ENCODE peak calls at places on chromosome 13, in five cellular contexts. V is mesenchymal stem cell, B is fibroblast of lung, T is heart left ventricle, P is uterus. J is an unnamed sample.

GRCh38 chr13:69856331-69856730 is 251.3 kb upstream of the ATXN8OS start:
- DNase-seq in V (no peak), B (no peak), T (no peak), P (no peak), J (no peak)

GRCh38 chr13:33402975-33403374 is 117.4 kb upstream of the STARD13 start:
- DNase-seq in V (no peak), B (no peak), T (no peak), P (no peak), J (no peak)

GRCh38 chr13:95779522-95779921 is 102.6 kb downstream of the DNAJC3 start:
- DNase-seq in V (no peak), B (no peak), T (no peak), P (no peak), J (no peak)

GRCh38 chr13:28282451-28282850 is 144.1 kb downstream of the PAN3 start:
- DNase-seq in V (no peak), B (no peak), T (no peak), P (no peak), J (no peak)

GRCh38 chr13:44759222-44759721 is 183.1 kb upstream of the TSC22D1 start:
- DNase-seq in V (peak; percentile 25), B (no peak), T (no peak), P (no peak), J (no peak)

GRCh38 chr13:39095500-39095899 is 57.2 kb downstream of the NHLRC3 start:
- DNase-seq in V (no peak), B (no peak), T (no peak), P (no peak), J (no peak)

GRCh38 chr13:80400164-80400767 is 59.3 kb upstream of the SPRY2 start:
- DNase-seq in V (no peak), B (no peak), T (no peak), P (no peak), J (no peak)

GRCh38 chr13:24626449-24626848 is 53.8 kb upstream of the ATP12A start:
- DNase-seq in V (no peak), B (no peak), T (no peak), P (no peak), J (no peak)

GRCh38 chr13:44413095-44413494 is 39.5 kb downstream of the SERP2 start:
- DNase-seq in V (no peak), B (peak; percentile 44), T (no peak), P (no peak), J (peak; percentile 31)

GRCh38 chr13:111385182-111385857 is 64.9 kb downstream of the TEX29 start:
- DNase-seq in V (no peak), B (no peak), T (peak; percentile 6), P (no peak), J (no peak)

GRCh38 chr13:76879211-76879875 is 6.9 kb downstream of the KCTD12 start:
- DNase-seq in V (peak; percentile 91), B (peak; percentile 82), T (peak; percentile 72), P (peak; percentile 64), J (peak; percentile 93)

GRCh38 chr13:42148538-42148937 is 100.1 kb downstream of the DGKH start:
- DNase-seq in V (no peak), B (no peak), T (no peak), P (no peak), J (no peak)

GRCh38 chr13:23626730-23627129 is 56.5 kb downstream of the TNFRSF19 start:
- DNase-seq in V (no peak), B (no peak), T (no peak), P (no peak), J (no peak)

DNA sequence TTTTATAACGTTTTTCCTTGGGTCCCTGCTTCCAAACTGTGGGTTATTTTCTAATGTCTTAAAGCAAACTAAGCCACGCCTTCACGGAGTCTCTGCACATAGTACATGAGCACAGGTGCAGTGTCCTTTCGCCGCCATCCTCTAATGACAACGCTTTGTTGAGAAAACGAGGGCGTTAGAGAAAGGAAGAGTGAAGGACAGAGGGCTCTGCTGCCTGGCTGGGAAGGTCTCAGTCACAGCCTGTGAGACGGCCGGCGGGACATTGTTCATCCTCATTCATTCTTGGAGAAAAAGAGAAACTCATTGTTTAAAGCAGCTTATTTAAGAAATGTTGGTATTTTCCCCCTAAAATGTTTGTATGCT is 9.5 kb downstream of the IL17D start:
- DNase-seq in V (no peak), B (no peak), T (no peak), P (no peak), J (peak; percentile 13)
- H3K4me3 ChIP-seq in V (no peak overlapping the region), B (peak overlapping the region; percentile 35), T (no peak overlapping the region), P (peak overlapping the region; percentile 2), J (peak overlapping the region; percentile 38)

GRCh38 chr13:52650731-52651130 is 1.9 kb upstream of the SUGT1 start:
- DNase-seq in V (no peak), B (no peak), T (no peak), P (no peak), J (no peak)
- H3K4me3 ChIP-seq in V (no peak overlapping the region), B (peak overlapping the region; percentile 93), T (no peak overlapping the region), P (peak overlapping the region; percentile 94), J (peak overlapping the region; percentile 84)

GRCh38 chr13:104043184-104043583 is 977.0 kb upstream of the SLC10A2 start:
- DNase-seq in V (peak; percentile 60), B (peak; percentile 17), T (no peak), P (no peak), J (peak; percentile 2)
- H3K4me3 ChIP-seq in V (no peak overlapping the region), B (no peak overlapping the region), T (no peak overlapping the region), P (no peak overlapping the region), J (no peak overlapping the region)

GRCh38 chr13:51955281-51955771 is 55.9 kb downstream of the ATP7B start:
- DNase-seq in V (no peak), B (peak; percentile 14), T (no peak), P (no peak), J (no peak)
- H3K4me3 ChIP-seq in V (no peak overlapping the region), B (no peak overlapping the region), T (no peak overlapping the region), P (no peak overlapping the region), J (no peak overlapping the region)

DNA sequence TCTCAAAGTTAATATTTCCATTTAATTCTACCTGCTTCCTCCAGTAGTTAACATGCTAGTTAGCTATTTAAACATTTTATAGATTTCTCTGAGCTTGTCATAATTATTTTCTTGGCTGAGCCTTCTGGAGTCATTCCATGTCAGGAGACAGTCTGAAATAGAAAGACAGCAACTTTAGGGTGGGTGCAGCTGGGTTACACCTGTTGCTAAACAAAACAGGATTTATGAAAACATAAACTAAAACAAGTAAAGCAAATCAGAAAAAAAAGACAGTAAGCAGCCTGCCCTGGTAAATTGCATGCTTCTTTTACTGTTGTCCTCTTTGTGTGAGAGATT is 330.0 kb downstream of the DLEU7 start:
- DNase-seq in V (no peak), B (no peak), T (no peak), P (no peak), J (no peak)
- H3K4me3 ChIP-seq in V (no peak overlapping the region), B (no peak overlapping the region), T (no peak overlapping the region), P (peak overlapping the region; percentile 28), J (no peak overlapping the region)

GRCh38 chr13:110319774-110320509 is 12.9 kb downstream of the COL4A2 start:
- DNase-seq in V (peak; percentile 86), B (peak; percentile 43), T (no peak), P (no peak), J (no peak)
- H3K4me3 ChIP-seq in V (no peak overlapping the region), B (no peak overlapping the region), T (no peak overlapping the region), P (peak overlapping the region; percentile 9), J (no peak overlapping the region)